ENCODE peak calls at places on chromosomes 2 and 18, in ten cellular contexts. A is IMR-90, W is mammary epithelial cell, F is endothelial cell of umbilical vein, V is mesenchymal stem cell, J is fibroblast of lung, G is HCT116, D is GM23248, B is DND-41, O is Karpas-422. Z is an unnamed sample. For H3K9me3, the result is how much of the 10 kb centered on the place peaks cover.

GRCh38 chr18:50839996-50840395 is 20.2 kb upstream of the MRO start:
- DNase-seq in J (no peak), G (no peak), F (peak), A (no peak), W (no peak), V (no peak), D (no peak), O (no peak), B (no peak), Z (no peak)

GRCh38 chr2:176104338-176105077 is 2.6 kb upstream of the HOXD11 start:
- DNase-seq in B (no peak), A (no peak), F (no peak), O (no peak), J (no peak), D (peak), V (peak), G (no peak), W (no peak), Z (no peak)

GRCh38 chr2:40343904-40344303 is 108.0 kb downstream of the SLC8A1 start:
- DNase-seq in F (no peak), D (peak), O (no peak), J (peak), G (no peak), W (peak), A (peak), B (no peak), V (peak), Z (peak)

GRCh38 chr2:61177727-61178549 is 15.9 kb downstream of the C2orf74 start:
- DNase-seq in W (peak), A (peak), V (no peak), O (peak), F (peak), G (no peak), J (peak), D (peak), B (peak), Z (peak)

GRCh38 chr2:216192181-216192580 is 83.0 kb downstream of the XRCC5 start:
- DNase-seq in F (no peak), W (no peak), D (no peak), O (no peak), G (no peak), J (no peak), V (no peak), A (no peak), B (no peak), Z (no peak)

GRCh38 chr2:201450910-201451329 is 338 bp downstream of the TRAK2 start:
- DNase-seq in F (no peak), B (no peak), J (peak), W (no peak), O (no peak), D (peak), V (no peak), A (peak), G (no peak), Z (peak)

GRCh38 chr2:60149151-60149550 is 404.3 kb downstream of the BCL11A start:
- DNase-seq in J (no peak), A (no peak), V (no peak), D (no peak), F (no peak), G (no peak), W (no peak), O (no peak), B (peak), Z (no peak)

GRCh38 chr2:98748303-98749052 is 17.5 kb upstream of the MGAT4A start:
- DNase-seq in V (no peak), G (no peak), O (no peak), D (no peak), W (no peak), J (no peak), F (no peak), B (no peak), A (no peak), Z (no peak)

GRCh38 chr2:83113953-83114352 is 1345.1 kb downstream of the SUCLG1 start:
- DNase-seq in V (no peak), B (no peak), W (no peak), J (peak), G (no peak), A (peak), F (no peak), D (no peak), O (no peak), Z (no peak)

GRCh38 chr2:24011278-24012104 is 1.6 kb downstream of the MFSD2B start:
- DNase-seq in B (no peak), W (no peak), A (no peak), O (no peak), J (no peak), F (no peak), G (no peak), D (no peak), V (no peak), Z (no peak)

GRCh38 chr2:236177967-236178909 is 10.1 kb upstream of the GBX2 start:
- DNase-seq in O (no peak), V (peak), W (no peak), A (peak), J (peak), B (no peak), F (peak), D (peak), G (peak), Z (peak)

GRCh38 chr2:197628043-197628500 is 47.3 kb downstream of the RFTN2 start:
- DNase-seq in D (peak), O (no peak), J (no peak), V (peak), G (no peak), F (peak), B (no peak), A (peak), W (peak), Z (peak)

GRCh38 chr2:130338793-130339345 is 3.8 kb upstream of the IMP4 start:
- DNase-seq in G (no peak), W (no peak), D (no peak), V (no peak), J (no peak), B (no peak), F (no peak), O (no peak), A (no peak), Z (no peak)

GRCh38 chr2:57907411-57907810 is 139.2 kb upstream of the VRK2 start:
- DNase-seq in D (no peak), B (no peak), A (no peak), V (no peak), F (no peak), O (no peak), J (no peak), W (no peak), G (no peak), Z (no peak)

GRCh38 chr2:60756097-60757087 is at the start of gene PAPOLG:
- DNase-seq in G (peak), F (peak), D (peak), B (peak), W (peak), J (peak), A (peak), V (peak), O (peak), Z (peak)

GRCh38 chr2:180979086-180979934 is 1.1 kb upstream of the UBE2E3 start:
- DNase-seq in D (peak), W (peak), A (peak), V (peak), J (peak), F (peak), G (no peak), O (no peak), B (no peak), Z (peak)

GRCh38 chr2:168327328-168327727 is 79.9 kb upstream of the STK39 start:
- DNase-seq in W (no peak), V (no peak), B (no peak), A (no peak), O (peak), D (no peak), F (no peak), J (no peak), G (no peak), Z (no peak)

GRCh38 chr2:234245945-234246344 is 195.4 kb downstream of the SPP2 start:
- DNase-seq in B (no peak), J (peak), G (no peak), W (peak), F (peak), A (peak), D (peak), O (no peak), V (peak), Z (peak)

GRCh38 chr2:142315353-142315752 is 184.5 kb upstream of the LRP1B start:
- DNase-seq in J (no peak), A (no peak), W (no peak), O (no peak), G (no peak), B (no peak), F (no peak), V (peak), D (no peak), Z (peak)

GRCh38 chr2:170714156-170715061 is 728 bp upstream of the SP5 start:
- DNase-seq in D (peak), J (no peak), O (no peak), B (no peak), A (no peak), V (no peak), F (no peak), W (no peak), G (no peak), Z (no peak)
- H3K9me3 ChIP-seq in D (under half), J (under half), O (under half), B (under half), A (under half), V (under half), F (under half), W (under half), G (under half), Z (under half)

DNA sequence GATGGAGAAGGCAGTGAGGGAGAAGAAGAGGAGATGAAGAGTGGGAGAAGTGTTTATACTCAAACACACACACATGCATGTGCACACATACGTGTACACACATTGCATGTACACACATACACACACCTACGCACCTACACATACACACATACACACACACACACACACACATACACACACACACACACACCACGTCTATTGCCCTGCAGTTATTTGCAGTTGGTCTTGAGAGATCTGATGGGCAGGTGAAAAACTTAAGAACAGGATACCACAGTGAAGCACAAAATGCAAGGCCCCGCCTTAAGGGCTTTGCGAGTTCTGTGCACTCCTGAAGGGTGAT is 190.2 kb downstream of the MYCN start:
- DNase-seq in F (no peak), G (no peak), D (no peak), W (no peak), B (no peak), O (no peak), V (no peak), A (no peak), J (no peak), Z (no peak)
- H3K4me2 ChIP-seq in F (no peak), G (no peak), D (no peak), W (no peak), B (no peak), O (no peak), V (no peak), A (no peak), J (no peak), Z (no peak)

DNA sequence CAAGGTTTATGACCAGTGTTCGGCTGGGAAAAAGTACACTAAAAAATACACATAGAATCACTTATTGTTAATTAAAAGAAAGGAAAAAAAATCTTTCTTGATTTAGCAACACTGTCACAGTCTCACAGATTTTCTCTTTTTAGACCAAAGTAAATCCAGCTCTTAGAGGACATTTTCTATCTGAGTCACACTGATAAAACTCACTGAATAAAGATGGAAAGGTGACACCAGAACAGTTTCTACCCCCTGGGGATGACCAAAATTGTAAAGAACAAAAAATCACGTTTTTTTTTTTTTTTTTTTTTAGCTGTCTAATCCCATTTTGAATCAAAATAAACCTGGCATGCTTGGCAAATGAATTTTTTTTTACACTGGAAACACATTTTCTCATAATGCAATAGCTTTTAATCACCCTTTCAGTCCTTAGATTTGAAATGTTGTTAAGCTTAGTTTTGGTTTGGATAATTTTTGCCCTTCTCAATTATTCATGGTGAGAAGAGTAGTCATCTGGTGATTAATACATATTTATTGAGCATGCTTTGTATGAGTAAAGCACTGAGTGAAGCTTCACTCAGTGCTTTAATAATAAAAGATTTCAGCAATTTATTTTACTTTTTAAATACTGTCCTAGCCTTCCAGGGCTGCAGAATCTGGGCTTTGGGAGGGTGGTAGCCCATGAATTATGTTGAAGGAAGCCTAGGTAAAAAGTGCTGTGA is 886.3 kb downstream of the SLC4A3 start:
- DNase-seq in V (no peak), F (no peak), B (no peak), A (peak), W (peak), J (no peak), O (no peak), G (no peak), D (peak), Z (peak)
- H3K9ac ChIP-seq in V (peak), F (no peak), B (no peak), A (no peak), W (no peak), J (no peak), O (no peak), G (no peak), D (no peak), Z (no peak)

GRCh38 chr2:145413261-145413660 is 893.3 kb upstream of the ZEB2 start:
- DNase-seq in W (no peak), J (no peak), B (no peak), O (peak), A (no peak), G (no peak), D (no peak), F (no peak), V (no peak), Z (no peak)

GRCh38 chr2:145410096-145410495 is 890.2 kb upstream of the ZEB2 start:
- DNase-seq in G (no peak), V (no peak), J (no peak), O (no peak), B (no peak), W (no peak), D (no peak), A (no peak), F (no peak), Z (no peak)

GRCh38 chr2:145411493-145411892 is 891.6 kb upstream of the ZEB2 start:
- DNase-seq in W (no peak), V (no peak), J (no peak), D (no peak), A (no peak), G (no peak), B (peak), O (peak), F (no peak), Z (no peak)

GRCh38 chr2:145412155-145412554 is 892.2 kb upstream of the ZEB2 start:
- DNase-seq in D (no peak), G (no peak), V (no peak), F (no peak), W (no peak), O (peak), B (peak), A (no peak), J (no peak), Z (no peak)

DNA sequence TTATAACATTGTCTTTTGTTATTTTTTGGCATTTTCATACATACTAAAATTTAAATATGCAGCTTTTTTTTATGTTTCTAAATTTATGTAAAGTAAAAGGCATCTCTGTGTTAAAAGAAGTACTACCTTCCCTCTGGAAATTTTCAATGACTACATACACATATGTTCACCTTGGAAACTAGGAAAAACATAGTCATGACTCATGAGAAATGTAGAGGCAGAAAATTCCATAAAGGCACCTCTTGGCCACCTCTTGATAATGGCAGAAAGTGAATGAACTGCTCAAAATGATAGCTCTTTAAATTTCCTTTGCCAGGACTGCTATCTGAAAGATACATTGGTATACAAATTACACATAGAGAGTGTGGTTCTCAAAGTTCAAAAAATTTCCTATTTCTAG is 889.1 kb upstream of the ZEB2 start:
- DNase-seq in G (no peak), J (no peak), F (no peak), W (peak), B (no peak), A (peak), V (peak), O (no peak), D (no peak), Z (peak)
- H3K9me3 ChIP-seq in G (under half), J (under half), F (under half), W (under half), B (under half), A (under half), V (under half), O (under half), D (under half), Z (under half)

GRCh38 chr2:119425119-119425405 is 6.6 kb upstream of the TMEM37 start:
- DNase-seq in D (no peak), A (no peak), W (no peak), F (no peak), G (no peak), V (no peak), O (no peak), J (no peak), B (no peak), Z (no peak)
- H3K4me2 ChIP-seq in D (no peak), A (no peak), W (no peak), F (no peak), G (no peak), V (no peak), O (no peak), J (no peak), B (no peak), Z (no peak)

GRCh38 chr2:120892967-120893667 is 157.4 kb downstream of the GLI2 start:
- DNase-seq in B (no peak), F (no peak), D (peak), W (no peak), J (peak), O (no peak), V (peak), A (peak), G (no peak), Z (peak)

GRCh38 chr2:120894936-120895335 is 159.3 kb downstream of the GLI2 start:
- DNase-seq in D (peak), J (no peak), G (no peak), O (no peak), B (no peak), W (no peak), F (no peak), A (no peak), V (no peak), Z (no peak)

GRCh38 chr2:120896126-120896525 is 160.5 kb downstream of the GLI2 start:
- DNase-seq in G (no peak), F (no peak), J (no peak), O (no peak), B (no peak), A (no peak), D (no peak), W (no peak), V (no peak), Z (no peak)

GRCh38 chr2:120892271-120892966 is 156.8 kb downstream of the GLI2 start:
- DNase-seq in F (no peak), O (no peak), G (no peak), B (no peak), W (no peak), A (no peak), V (no peak), D (no peak), J (no peak), Z (no peak)

GRCh38 chr2:120893874-120894584 is 158.4 kb downstream of the GLI2 start:
- DNase-seq in V (peak), W (no peak), A (no peak), B (no peak), J (no peak), O (no peak), D (no peak), G (no peak), F (no peak), Z (no peak)
- H3K9ac ChIP-seq in V (peak), W (no peak), A (peak), B (no peak), J (no peak), O (no peak), D (peak), G (no peak), F (no peak), Z (peak)

DNA sequence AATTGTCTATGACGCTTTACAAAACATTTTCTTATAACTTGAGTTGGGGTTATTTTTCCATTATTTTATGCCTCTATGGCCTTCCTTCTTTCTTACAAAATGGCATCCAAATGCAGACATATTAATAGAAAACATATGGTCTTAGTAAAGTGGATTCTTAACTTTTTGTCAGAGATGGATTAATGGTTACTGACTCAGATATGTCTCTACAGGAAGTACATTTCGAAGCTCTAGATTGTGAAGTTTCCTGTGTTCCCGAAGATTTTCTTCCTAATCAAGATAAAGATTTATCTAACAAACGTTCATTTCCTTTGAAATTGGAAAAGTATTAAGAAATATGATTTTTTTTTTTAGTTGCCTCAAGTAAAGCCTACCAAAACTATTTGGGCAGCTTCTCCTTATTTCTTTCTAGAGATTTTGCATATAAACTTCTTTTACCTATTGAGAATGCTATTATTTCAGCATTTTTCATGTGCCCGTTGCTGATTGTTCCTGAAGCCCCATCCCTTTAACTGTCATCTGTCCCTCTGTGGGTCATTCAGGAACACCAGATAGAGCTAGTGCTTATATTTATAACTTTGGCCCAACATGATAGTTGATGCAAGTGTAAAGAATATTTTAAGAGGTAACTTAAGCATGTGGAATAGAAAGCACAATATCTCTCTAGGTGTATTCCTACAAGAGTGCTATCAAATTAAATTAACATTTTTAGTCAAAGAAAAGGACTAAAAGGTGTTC is 498.0 kb downstream of the CCDC85A start:
- DNase-seq in W (no peak), F (peak), B (no peak), O (no peak), D (peak), A (peak), J (peak), G (no peak), V (peak), Z (peak)
- H3K9me3 ChIP-seq in W (under half), F (under half), B (under half), O (under half), D (under half), A (under half), J (under half), G (under half), V (under half), Z (under half)

GRCh38 chr2:169526451-169526850 is 16.9 kb downstream of the KLHL41 start:
- DNase-seq in O (no peak), G (no peak), B (no peak), A (peak), V (no peak), W (peak), D (peak), J (no peak), F (no peak), Z (peak)

GRCh38 chr2:169528271-169528701 is 18.8 kb downstream of the KLHL41 start:
- DNase-seq in G (peak), D (peak), W (peak), B (peak), J (peak), A (peak), F (peak), O (peak), V (peak), Z (peak)

GRCh38 chr2:169523681-169524080 is 14.2 kb downstream of the KLHL41 start:
- DNase-seq in D (no peak), F (no peak), A (no peak), O (no peak), W (no peak), J (no peak), G (no peak), B (no peak), V (no peak), Z (no peak)
- H3K4me2 ChIP-seq in D (no peak), F (no peak), A (no peak), O (no peak), W (no peak), J (no peak), G (no peak), B (no peak), V (no peak), Z (no peak)

DNA sequence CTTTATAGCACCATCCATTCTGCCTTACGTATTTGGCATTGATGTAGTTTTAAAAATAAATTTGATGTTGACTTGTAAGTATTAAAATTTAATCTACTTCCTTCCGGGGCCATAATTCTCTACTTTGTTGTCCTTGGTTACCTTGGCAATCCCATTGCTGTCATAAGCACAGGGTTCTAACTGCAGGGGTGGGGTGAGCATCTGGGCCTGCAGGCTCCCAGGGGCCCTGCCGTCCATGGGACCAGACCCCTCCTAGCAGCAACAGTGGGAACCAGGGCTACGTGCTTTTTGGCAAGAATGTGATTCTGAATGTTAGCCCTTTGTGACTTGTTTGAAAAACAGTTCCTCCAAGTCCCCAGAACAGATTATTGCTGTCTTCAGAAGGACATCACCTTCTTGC is 4.9 kb downstream of the ASAP2 start:
- DNase-seq in V (no peak), O (no peak), B (no peak), J (no peak), F (peak), A (no peak), D (peak), W (no peak), G (no peak), Z (no peak)
- H3K9ac ChIP-seq in V (peak), O (no peak), B (no peak), J (no peak), F (no peak), A (no peak), D (peak), W (no peak), G (no peak), Z (no peak)

Z was measured in astrocyte.